ENCODE peak calls at places on chromosomes 7 and 10, in eight cellular contexts. V, E, X, D, Q, B, F and N are unnamed samples.

GRCh38 chr10:101939273-101939635 is 95.7 kb upstream of the KCNIP2 start:
- DNase-seq in V (no peak), E (no peak), X (no peak), D (no peak), Q (no peak), B (no peak), F (peak), N (peak)

GRCh38 chr7:133539016-133539415 is 286.1 kb downstream of the EXOC4 start:
- DNase-seq in V (no peak), E (no peak), X (no peak), D (no peak), Q (no peak), B (no peak), F (no peak), N (no peak)

GRCh38 chr10:51879238-51879637 is 179.8 kb upstream of the CSTF2T start:
- DNase-seq in V (no peak), E (no peak), X (no peak), D (peak), Q (no peak), B (peak), F (peak), N (peak)

GRCh38 chr10:58851606-58852005 is 324.8 kb upstream of the PHYHIPL start:
- DNase-seq in V (no peak), E (no peak), X (no peak), D (no peak), Q (no peak), B (no peak), F (no peak), N (no peak)

GRCh38 chr7:82410461-82410860 is 33.1 kb downstream of the CACNA2D1 start:
- DNase-seq in V (no peak), E (no peak), X (no peak), D (no peak), Q (no peak), B (peak), F (no peak), N (no peak)

GRCh38 chr10:24556746-24557742 is 166.6 kb downstream of the ARHGAP21 start:
- DNase-seq in V (peak), E (no peak), X (no peak), D (peak), Q (no peak), B (no peak), F (peak), N (peak)

GRCh38 chr7:122588621-122589020 is 110.3 kb downstream of the RNF133 start:
- DNase-seq in V (no peak), E (no peak), X (no peak), D (no peak), Q (no peak), B (no peak), F (no peak), N (no peak)

GRCh38 chr7:157488326-157488725 is 151.5 kb downstream of the DNAJB6 start:
- DNase-seq in V (no peak), E (no peak), X (no peak), D (no peak), Q (no peak), B (no peak), F (no peak), N (no peak)

GRCh38 chr10:21523557-21524008 is 1.9 kb downstream of the SKIDA1 start:
- DNase-seq in V (no peak), E (no peak), X (no peak), D (no peak), Q (no peak), B (peak), F (no peak), N (no peak)

GRCh38 chr7:105664816-105665525 is 83.7 kb upstream of the EFCAB10 start:
- DNase-seq in V (no peak), E (no peak), X (no peak), D (no peak), Q (no peak), B (no peak), F (peak), N (no peak)

GRCh38 chr7:106217089-106217542 is 67.7 kb downstream of the NAMPT start:
- DNase-seq in V (no peak), E (no peak), X (no peak), D (no peak), Q (no peak), B (peak), F (peak), N (no peak)

GRCh38 chr7:73933091-73933490 is 72.1 kb downstream of the TMEM270 start:
- DNase-seq in V (no peak), E (no peak), X (no peak), D (no peak), Q (no peak), B (no peak), F (no peak), N (no peak)

GRCh38 chr7:25014735-25015134 is 34.8 kb upstream of the OSBPL3 start:
- DNase-seq in V (no peak), E (no peak), X (no peak), D (no peak), Q (no peak), B (no peak), F (peak), N (no peak)

GRCh38 chr10:91345716-91346115 is 64.4 kb upstream of the HECTD2 start:
- DNase-seq in V (no peak), E (no peak), X (no peak), D (no peak), Q (no peak), B (no peak), F (no peak), N (no peak)

GRCh38 chr7:21675255-21675654 is 132.4 kb downstream of the DNAH11 start:
- DNase-seq in V (no peak), E (no peak), X (no peak), D (no peak), Q (no peak), B (no peak), F (no peak), N (no peak)

GRCh38 chr10:71799785-71800453 is 26.6 kb upstream of the VSIR start:
- DNase-seq in V (no peak), E (no peak), X (no peak), D (no peak), Q (no peak), B (no peak), F (no peak), N (no peak)

GRCh38 chr10:71263376-71263775 is 51.0 kb downstream of the UNC5B start:
- DNase-seq in V (no peak), E (no peak), X (no peak), D (no peak), Q (no peak), B (no peak), F (no peak), N (no peak)

GRCh38 chr10:86141896-86142295 is 224.7 kb downstream of the GRID1 start:
- DNase-seq in V (no peak), E (no peak), X (no peak), D (no peak), Q (no peak), B (no peak), F (no peak), N (no peak)

GRCh38 chr7:2417981-2418481 is 14.6 kb downstream of the CHST12 start:
- DNase-seq in V (no peak), E (no peak), X (no peak), D (peak), Q (no peak), B (no peak), F (no peak), N (no peak)